ENCODE peak calls at places on chromosomes 11 and 22, in four cellular contexts. W, U, I and E are unnamed samples.

GRCh38 chr11:57460756-57461749 is 725 bp downstream of the RTN4RL2 start:
- DNase-seq in U (no peak), W (peak), I (no peak), E (peak)

GRCh38 chr11:46759196-46759595 is 40.2 kb downstream of the F2 start:
- DNase-seq in I (no peak), W (no peak), U (no peak), E (no peak)

GRCh38 chr11:20671856-20672546 is 2.6 kb downstream of the NELL1 start:
- DNase-seq in I (no peak), U (peak), W (no peak), E (no peak)

GRCh38 chr22:39185601-39186012 is 33.1 kb upstream of the CBX7 start:
- DNase-seq in W (no peak), U (peak), I (no peak), E (no peak)

GRCh38 chr22:41482319-41482935 is 13.5 kb downstream of the ACO2 start:
- DNase-seq in W (no peak), I (no peak), U (no peak), E (no peak)

GRCh38 chr22:27097481-27097880 is 440.1 kb downstream of the MIAT start:
- DNase-seq in I (no peak), U (no peak), W (no peak), E (no peak)

GRCh38 chr11:33620423-33621120 is 80.1 kb downstream of the C11orf91 start:
- DNase-seq in I (no peak), W (no peak), U (no peak), E (no peak)

GRCh38 chr11:107801641-107802040 is 56.9 kb downstream of the SLC35F2 start:
- DNase-seq in W (no peak), U (no peak), I (no peak), E (no peak)

DNA sequence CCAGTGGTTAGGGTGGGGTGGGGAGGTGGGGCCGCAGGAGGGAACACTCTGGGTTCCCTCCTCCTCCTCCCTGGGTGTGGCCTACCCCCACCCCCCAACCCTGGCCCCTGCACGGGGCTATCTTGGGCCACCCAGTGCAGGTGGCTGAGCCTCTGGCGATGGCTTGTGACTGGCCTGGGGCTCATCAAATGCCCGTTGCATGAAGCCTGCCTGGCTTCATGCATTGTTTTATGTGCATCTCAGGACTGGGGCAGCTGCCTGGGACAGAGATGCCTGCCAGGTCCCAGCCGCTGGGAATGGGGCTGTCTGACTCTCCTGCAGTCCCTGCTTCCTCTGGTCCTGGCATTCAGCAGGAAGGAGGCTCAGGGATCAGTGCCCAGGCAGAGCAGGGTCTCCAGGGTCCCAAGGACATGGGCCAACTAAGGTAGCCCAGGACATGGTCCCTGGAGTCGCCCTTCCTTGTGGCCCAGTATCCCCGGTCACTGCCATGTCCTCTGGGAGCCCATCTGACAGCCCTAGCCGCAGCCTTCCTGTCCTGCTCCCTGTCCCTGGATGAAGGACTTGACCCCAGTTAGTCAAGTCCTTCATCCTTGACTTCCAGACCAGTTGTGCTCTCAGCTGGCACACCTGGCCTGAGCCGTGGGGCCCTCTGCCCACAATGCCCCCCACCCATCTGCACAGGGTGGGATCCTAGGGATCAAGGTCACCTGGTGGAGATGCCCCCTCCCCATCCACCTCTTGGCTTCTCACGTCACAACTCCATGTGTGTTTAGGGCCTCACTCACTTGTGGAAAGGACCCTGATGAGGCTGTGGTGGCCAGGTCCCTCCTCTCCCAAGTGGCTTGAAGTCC is 112.1 kb upstream of the FGF3 start:
- DNase-seq in U (no peak), I (no peak), W (peak), E (no peak)
- TF ChIP-seq TCF7 in U (no peak), I (no peak), W (no peak), E (no peak)

DNA sequence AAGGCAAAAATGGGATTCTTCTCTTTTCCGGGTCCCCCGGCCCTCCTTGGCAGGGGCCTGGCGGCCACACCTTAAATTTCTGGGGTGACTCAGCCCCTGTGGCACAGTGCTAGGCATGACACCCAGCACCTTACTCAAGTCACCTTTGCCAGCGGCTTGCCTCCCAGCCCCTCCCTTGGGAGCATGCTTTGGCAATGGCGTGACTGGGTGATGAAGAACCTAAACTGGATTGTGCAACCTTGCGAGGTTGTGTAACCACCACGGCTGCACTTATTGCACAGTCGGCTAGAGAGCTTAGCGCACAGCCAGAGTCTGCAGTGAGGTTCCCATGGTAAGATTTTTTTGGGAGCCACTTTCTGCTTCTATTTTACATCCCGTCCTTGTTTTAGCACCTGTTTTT is 16.1 kb upstream of the LDLRAD3 start:
- DNase-seq in I (no peak), U (peak), W (no peak), E (no peak)
- TF ChIP-seq TCF7 in I (no peak), U (no peak), W (no peak), E (no peak)

DNA sequence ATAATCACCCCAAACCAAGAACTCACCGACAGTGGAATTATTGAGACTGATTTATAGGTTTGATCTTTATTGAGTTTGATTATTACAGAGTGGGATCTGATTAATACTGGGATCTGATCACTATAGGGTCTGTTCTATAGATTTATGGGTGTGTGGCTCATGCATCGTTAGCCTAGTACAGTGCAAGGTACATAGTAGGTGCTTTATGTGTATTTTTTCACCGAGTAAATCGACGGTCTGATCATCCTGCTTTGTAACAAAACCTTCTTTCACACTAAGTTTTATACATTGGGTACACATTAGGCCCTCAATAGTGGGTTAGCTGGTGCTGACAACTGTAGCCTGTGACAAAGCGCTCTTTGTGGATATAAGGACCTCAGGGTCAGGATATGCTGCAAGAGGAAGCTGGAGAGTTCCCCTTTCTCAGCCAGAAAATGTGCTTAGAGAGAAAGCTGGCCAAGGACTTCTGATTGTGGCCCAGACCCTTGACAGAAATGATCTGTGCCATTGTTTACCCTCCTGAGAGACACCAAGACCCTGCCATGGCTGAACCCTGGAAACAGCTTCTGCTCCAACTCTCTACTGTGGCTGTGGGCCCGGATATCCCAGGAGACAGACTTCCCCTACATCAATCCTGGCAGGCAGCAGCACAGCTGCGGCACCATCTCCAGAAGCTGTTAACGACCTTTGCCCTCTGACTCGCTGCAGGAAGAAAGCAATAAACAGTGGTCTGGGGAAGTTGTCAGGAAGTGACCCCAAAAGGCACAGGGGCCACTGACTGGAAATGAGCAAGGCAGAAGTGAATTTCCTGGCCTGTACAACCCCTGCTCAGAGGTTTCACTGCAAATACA is 16.1 kb upstream of the TPP1 start:
- DNase-seq in W (no peak), I (no peak), U (peak), E (peak)
- TF ChIP-seq TCF7 in W (no peak), I (no peak), U (no peak), E (no peak)

DNA sequence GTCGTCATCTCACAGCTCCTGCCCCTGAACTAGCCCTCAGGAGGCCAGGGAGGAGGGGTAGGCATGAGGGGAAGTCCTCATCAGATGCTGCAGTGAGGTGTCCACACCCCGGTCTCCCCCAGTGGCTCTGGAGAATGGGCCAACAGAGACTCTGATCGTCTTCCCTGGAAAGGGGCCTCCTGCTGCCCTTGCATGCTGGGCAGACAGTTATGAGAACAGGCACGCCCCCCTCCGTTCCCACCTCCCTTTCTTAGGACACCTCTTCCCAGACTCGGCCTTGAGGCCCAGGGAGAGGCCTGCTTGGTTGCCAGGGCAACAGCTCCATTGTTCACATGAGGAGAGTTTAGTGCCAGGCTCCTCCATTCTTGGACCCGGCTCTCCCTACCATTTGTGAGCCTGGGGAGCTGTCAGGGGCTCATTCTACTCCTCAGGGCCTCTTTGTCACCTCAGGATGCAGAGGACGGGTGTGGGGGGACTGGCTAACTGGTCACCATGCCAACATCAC is 157.6 kb downstream of the TTC17 start:
- DNase-seq in W (peak), U (no peak), I (no peak), E (no peak)
- TF ChIP-seq TCF7 in W (no peak), U (no peak), I (no peak), E (no peak)

GRCh38 chr11:2802389-2803185 is 83.0 kb downstream of the CDKN1C start:
- DNase-seq in I (no peak), W (peak), U (no peak), E (no peak)
- TF ChIP-seq TCF7 in I (no peak), W (no peak), U (no peak), E (no peak)

DNA sequence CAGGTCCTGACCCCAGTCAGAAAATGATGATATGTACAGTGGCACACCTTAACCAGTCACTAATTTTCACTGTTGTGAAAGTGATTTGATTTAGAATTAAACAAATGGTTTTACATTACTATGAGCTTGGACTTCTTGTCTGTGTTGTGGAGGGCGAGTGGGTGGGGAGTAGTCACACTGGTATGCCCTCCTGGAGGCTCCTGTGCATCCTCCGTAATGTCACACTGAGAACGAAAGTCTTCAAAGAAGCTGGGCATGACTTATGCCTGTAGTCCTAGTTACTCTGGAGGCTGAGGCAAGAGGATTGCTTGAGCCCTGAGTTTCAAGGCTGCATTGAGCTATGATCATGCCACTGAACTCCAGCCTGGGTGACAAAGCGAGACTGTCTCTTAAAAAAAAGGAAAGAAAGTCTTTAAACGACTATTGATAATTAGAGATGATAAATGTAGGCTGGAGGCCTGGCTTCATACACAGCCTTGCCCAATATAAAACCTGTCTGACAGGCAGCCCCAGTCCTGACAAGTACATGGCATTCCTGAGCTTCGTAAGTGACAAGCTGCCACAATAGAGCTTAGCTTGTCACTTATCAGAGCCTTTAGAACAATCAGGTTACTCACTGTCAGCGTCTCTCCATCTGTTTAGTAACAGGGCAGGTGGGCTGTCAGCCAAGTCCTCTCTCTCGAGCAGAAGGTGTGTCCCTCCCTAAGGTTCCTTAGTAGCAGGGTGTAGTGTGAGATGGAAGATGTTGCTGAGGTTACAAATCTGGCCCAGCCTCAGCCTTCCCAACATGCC is 5.0 kb upstream of the LIMK2 start:
- DNase-seq in I (no peak), U (no peak), W (no peak), E (no peak)
- TF ChIP-seq TCF7 in I (no peak), U (no peak), W (no peak), E (no peak)